ENCODE peak calls at places on chromosome 5, in ten cellular contexts. Y is fibroblast of mammary gland, U is fibroblast of pulmonary artery, Z is heart left ventricle, Q is brain microvascular endothelial cell, B is astrocyte of the spinal cord, J is tibial artery, C is GM06990, P is uterus, V is AG04450. D is an unnamed sample.

GRCh38 chr5:123875444-123876264 is 363.7 kb downstream of the CSNK1G3 start:
- DNase-seq in C (no peak), J (no peak), Y (no peak), P (no peak), V (no peak), B (peak; percentile 13), U (no peak), Z (no peak), Q (no peak), D (no peak)

GRCh38 chr5:99032234-99033013 is 103.6 kb upstream of the CHD1 start:
- DNase-seq in V (peak; percentile 63), B (peak; percentile 83), J (peak; percentile 70), P (peak; percentile 71), Q (peak; percentile 62), U (peak; percentile 90), Y (peak; percentile 86), Z (no peak), C (no peak), D (peak; percentile 79)

GRCh38 chr5:133807348-133807747 is 161.1 kb downstream of the C5orf15 start:
- DNase-seq in V (no peak), P (no peak), U (no peak), Q (no peak), B (no peak), Z (no peak), C (no peak), Y (no peak), J (no peak), D (no peak)

GRCh38 chr5:41787257-41787656 is 83.0 kb downstream of the OXCT1 start:
- DNase-seq in P (no peak), Q (no peak), J (no peak), Y (no peak), V (no peak), B (no peak), U (no peak), C (no peak), Z (no peak), D (no peak)

GRCh38 chr5:179227578-179228311 is 117.5 kb downstream of the ADAMTS2 start:
- DNase-seq in U (no peak), V (no peak), P (no peak), B (no peak), Z (no peak), J (peak; percentile 58), Y (no peak), C (no peak), Q (no peak), D (no peak)

GRCh38 chr5:138844812-138845513 is 30.2 kb downstream of the LRRTM2 start:
- DNase-seq in J (no peak), Y (peak; percentile 84), B (peak; percentile 82), Q (peak; percentile 59), Z (no peak), V (peak; percentile 46), U (peak; percentile 64), P (no peak), C (no peak), D (peak; percentile 90)

GRCh38 chr5:52690236-52690685 is 97.5 kb upstream of the ITGA1 start:
- DNase-seq in V (no peak), U (peak; percentile 68), C (no peak), Q (no peak), B (peak; percentile 40), Y (peak; percentile 28), J (no peak), P (no peak), Z (no peak), D (no peak)

GRCh38 chr5:124438390-124439380 is 307.8 kb downstream of the ZNF608 start:
- DNase-seq in Z (no peak), B (no peak), Q (no peak), U (no peak), Y (no peak), V (no peak), C (no peak), J (no peak), P (no peak), D (no peak)

GRCh38 chr5:57442080-57442839 is 40.4 kb downstream of the ACTBL2 start:
- DNase-seq in Y (peak; percentile 100), C (no peak), B (peak; percentile 97), Z (no peak), V (peak; percentile 84), P (no peak), J (no peak), U (peak; percentile 96), Q (peak; percentile 97), D (peak; percentile 70)

GRCh38 chr5:159975462-159976019 is 33.4 kb upstream of the TTC1 start:
- DNase-seq in V (peak; percentile 91), Z (no peak), C (no peak), Q (peak; percentile 96), J (peak; percentile 77), Y (peak; percentile 89), B (peak; percentile 98), P (no peak), U (peak; percentile 93), D (peak; percentile 44)

GRCh38 chr5:74105126-74105780 is 479.3 kb downstream of the ARHGEF28 start:
- DNase-seq in C (no peak), Y (no peak), J (no peak), B (no peak), Z (no peak), U (no peak), Q (no peak), P (no peak), V (no peak), D (no peak)

GRCh38 chr5:23343121-23343520 is 164.3 kb upstream of the PRDM9 start:
- DNase-seq in V (no peak), B (no peak), P (no peak), C (no peak), U (no peak), Y (no peak), J (no peak), Z (no peak), Q (no peak), D (no peak)

GRCh38 chr5:159094745-159095144 is 5.0 kb downstream of the EBF1 start:
- DNase-seq in B (peak; percentile 87), Z (peak; percentile 81), C (peak; percentile 56), Y (peak; percentile 95), J (peak; percentile 92), V (no peak), U (peak; percentile 94), Q (peak; percentile 90), P (peak; percentile 89), D (peak; percentile 73)

GRCh38 chr5:159301351-159301911 is 28.9 kb downstream of the IL12B start:
- DNase-seq in P (no peak), Q (no peak), J (no peak), B (peak; percentile 35), V (no peak), C (no peak), Z (no peak), U (no peak), Y (no peak), D (no peak)

GRCh38 chr5:161700065-161700464 is 14.5 kb downstream of the GABRA6 start:
- DNase-seq in J (no peak), V (no peak), U (no peak), P (no peak), C (no peak), Q (no peak), Y (no peak), B (no peak), Z (no peak), D (no peak)

GRCh38 chr5:51811883-51812282 is 428.6 kb downstream of the ISL1 start:
- DNase-seq in Z (no peak), J (no peak), B (no peak), C (no peak), Y (no peak), Q (no peak), V (no peak), P (no peak), U (no peak), D (no peak)

GRCh38 chr5:179114756-179115155 is 54.6 kb downstream of the ZNF354C start:
- DNase-seq in Y (no peak), V (no peak), Q (no peak), J (peak; percentile 17), C (no peak), P (no peak), Z (no peak), B (no peak), U (no peak), D (no peak)

GRCh38 chr5:37207802-37208201 is 41.4 kb downstream of the CPLANE1 start:
- DNase-seq in U (no peak), Y (no peak), V (no peak), B (no peak), P (no peak), Q (no peak), J (no peak), C (no peak), Z (no peak), D (no peak)
- TF ChIP-seq CTCF in U (no peak), Y (no peak), V (no peak), B (no peak), P (no peak), Q (no peak), J (no peak), C (no peak), Z (no peak), D (no peak)

DNA sequence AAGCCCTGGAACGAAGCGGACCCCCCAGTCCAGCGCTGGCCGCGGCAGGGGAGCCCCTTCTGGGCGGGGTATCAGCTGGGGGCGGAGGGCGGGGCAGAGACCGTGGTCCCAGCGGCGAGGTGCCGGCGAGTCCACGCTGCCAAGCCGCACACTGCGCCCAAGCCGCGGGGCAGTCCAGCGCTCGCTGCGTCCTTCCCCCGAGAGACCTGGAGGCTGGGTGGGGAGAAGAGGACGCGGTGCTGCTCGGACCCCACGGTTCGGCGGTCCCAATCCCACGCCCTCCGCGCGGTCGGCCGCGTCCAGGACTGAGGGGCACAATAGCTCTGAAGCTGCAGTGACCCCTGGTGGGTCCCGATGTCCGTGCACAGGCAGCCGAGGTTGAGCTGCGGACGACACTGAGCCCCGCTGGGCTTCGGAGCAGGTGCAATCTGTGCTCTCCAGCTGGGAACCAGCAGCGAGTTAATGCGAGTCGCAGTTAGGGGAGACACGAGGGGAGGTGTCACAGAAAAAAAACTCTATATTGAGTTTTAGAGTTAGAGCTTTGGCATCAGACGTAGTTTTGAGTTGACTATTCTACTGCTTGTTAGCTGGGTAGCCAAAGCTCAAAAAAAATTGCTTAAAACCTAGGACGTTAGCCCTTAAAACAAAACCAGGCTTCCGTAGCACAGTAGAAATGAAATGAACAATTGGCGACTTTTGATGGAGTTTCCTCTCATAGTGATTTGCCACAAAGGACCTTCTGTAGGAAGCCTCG is 1.2 kb upstream of the EPB41L4A start:
- DNase-seq in V (no peak), P (peak; percentile 68), J (peak; percentile 87), Q (peak; percentile 38), Z (peak; percentile 92), U (peak; percentile 67), B (peak; percentile 64), C (peak; percentile 67), Y (peak; percentile 47), D (peak; percentile 78)
- H3K4me3 ChIP-seq in V (peak overlapping the region; percentile 53), P (peak overlapping the region; percentile 57), J (peak overlapping the region; percentile 96), Q (peak overlapping the region; percentile 68), Z (peak overlapping the region; percentile 89), U (peak overlapping the region; percentile 59), B (peak overlapping the region; percentile 59), C (peak overlapping the region; percentile 71), Y (peak overlapping the region; percentile 54), D (peak overlapping the region; percentile 89)

GRCh38 chr5:66830636-66831035 is 234.4 kb downstream of the MAST4 start:
- DNase-seq in U (peak; percentile 30), Y (no peak), Q (no peak), J (no peak), Z (no peak), C (no peak), P (no peak), B (peak; percentile 14), V (no peak), D (peak; percentile 80)
- TF ChIP-seq CTCF in U (peak; percentile 26), Y (peak; percentile 9), Q (no peak), J (no peak), Z (peak; percentile 27), C (peak; percentile 2), P (peak; percentile 31), B (no peak), V (no peak), D (no peak)

GRCh38 chr5:88691945-88692868 is 190.8 kb downstream of the MEF2C start:
- DNase-seq in V (no peak), P (no peak), Y (no peak), C (no peak), Q (no peak), J (no peak), Z (no peak), B (peak; percentile 37), U (no peak), D (no peak)
- H3K4me3 ChIP-seq in V (peak overlapping the region; percentile 4), P (no peak overlapping the region), Y (no peak overlapping the region), C (peak overlapping the region; percentile 4), Q (peak overlapping the region; percentile 48), J (peak overlapping the region; percentile 11), Z (no peak overlapping the region), B (peak overlapping the region; percentile 32), U (no peak overlapping the region), D (no peak overlapping the region)

D was measured in epithelial cell of esophagus.